ENCODE peak calls at places on chromosome 14, in seven cellular contexts. E, W, J, N, D, C and U are unnamed samples.

GRCh38 chr14:28707814-28708213 is 58.8 kb upstream of the FOXG1 start:
- DNase-seq in E (no peak), C (no peak), D (no peak), W (no peak), J (no peak), N (no peak), U (peak; percentile 65)

GRCh38 chr14:104601786-104602185 is 2.8 kb downstream of the TMEM179 start:
- DNase-seq in E (peak; percentile 95), C (peak; percentile 64), D (peak; percentile 45), J (no peak), W (peak; percentile 17), N (no peak), U (no peak)

GRCh38 chr14:77375973-77376372 is 921 bp downstream of the TMED8 start:
- DNase-seq in W (no peak), C (peak; percentile 69), J (no peak), N (no peak), D (no peak), E (no peak), U (no peak)

GRCh38 chr14:90299408-90299807 is 32.3 kb downstream of the NRDE2 start:
- DNase-seq in D (no peak), N (no peak), W (no peak), E (no peak), C (no peak), J (no peak), U (no peak)

GRCh38 chr14:100407376-100408102 is 84.4 kb downstream of the SLC25A47 start:
- DNase-seq in D (no peak), N (no peak), W (no peak), E (no peak), C (no peak), J (no peak), U (no peak)

GRCh38 chr14:102187583-102188001 is 47.9 kb downstream of the WDR20 start:
- DNase-seq in N (no peak), C (no peak), W (no peak), E (no peak), D (no peak), J (peak; percentile 23), U (no peak)

GRCh38 chr14:76774471-76775158 is 13.3 kb downstream of the VASH1 start:
- DNase-seq in C (no peak), J (no peak), N (no peak), E (no peak), D (no peak), W (peak; percentile 14), U (no peak)

GRCh38 chr14:61458766-61459165 is 137.4 kb downstream of the PRKCH start:
- DNase-seq in C (no peak), W (no peak), N (no peak), J (no peak), E (no peak), D (no peak), U (no peak)

GRCh38 chr14:84262932-84263331 is 1267.0 kb upstream of the FLRT2 start:
- DNase-seq in J (no peak), N (no peak), E (no peak), W (no peak), D (no peak), C (no peak), U (no peak)

GRCh38 chr14:92503756-92504491 is 9.7 kb upstream of the RIN3 start:
- DNase-seq in D (peak; percentile 92), J (no peak), N (peak; percentile 39), C (no peak), E (no peak), W (no peak), U (no peak)

GRCh38 chr14:94390372-94391086 is 2.1 kb upstream of the SERPINA1 start:
- DNase-seq in E (no peak), J (no peak), D (no peak), N (peak; percentile 72), W (peak; percentile 55), C (no peak), U (no peak)

GRCh38 chr14:72929316-72930080 is 3.2 kb downstream of the DCAF4 start:
- DNase-seq in D (no peak), J (no peak), W (no peak), N (no peak), C (no peak), E (no peak), U (no peak)

GRCh38 chr14:64475585-64476273 is 10.4 kb downstream of the AKAP5 start:
- DNase-seq in C (no peak), J (no peak), N (no peak), W (no peak), E (no peak), D (no peak), U (no peak)

GRCh38 chr14:61750708-61751474 is 11.3 kb upstream of the SNAPC1 start:
- DNase-seq in C (peak; percentile 59), W (peak; percentile 91), E (no peak), D (peak; percentile 83), N (peak; percentile 89), J (peak; percentile 30), U (peak; percentile 38)

GRCh38 chr14:30243805-30244204 is 315.2 kb upstream of the G2E3 start:
- DNase-seq in J (no peak), E (no peak), W (no peak), C (peak; percentile 52), D (no peak), N (no peak), U (no peak)

GRCh38 chr14:24372701-24373416 is 4.9 kb downstream of the NFATC4 start:
- DNase-seq in E (no peak), D (no peak), J (no peak), W (peak; percentile 59), C (no peak), N (no peak), U (no peak)

GRCh38 chr14:67319142-67319541 is 40.5 kb downstream of the ATP6V1D start:
- DNase-seq in C (peak; percentile 0), D (no peak), E (no peak), W (no peak), J (no peak), N (no peak), U (no peak)

GRCh38 chr14:51185180-51185579 is 54.9 kb upstream of the TMX1 start:
- DNase-seq in N (no peak), J (no peak), C (no peak), E (no peak), W (no peak), D (no peak), U (no peak)

GRCh38 chr14:22500954-22501353 is 88.1 kb downstream of the DAD1 start:
- DNase-seq in C (no peak), J (no peak), E (no peak), D (no peak), N (no peak), W (no peak), U (no peak)

GRCh38 chr14:96501383-96501745 is 818 bp upstream of the PAPOLA start:
- DNase-seq in N (no peak), E (no peak), J (no peak), D (no peak), C (no peak), W (no peak), U (no peak)

GRCh38 chr14:90815817-90816662 is at the start of gene TTC7B:
- DNase-seq in C (peak; percentile 75), E (peak; percentile 19), N (peak; percentile 71), W (peak; percentile 61), J (peak; percentile 18), D (no peak), U (no peak)

GRCh38 chr14:31269599-31270195 is 62.1 kb upstream of the HECTD1 start:
- DNase-seq in J (no peak), W (no peak), C (no peak), E (no peak), D (no peak), N (no peak), U (no peak)